ENCODE peak calls at places on chromosomes 6 and 20, in five cellular contexts. V is ovary, F is adrenal gland, S is HepG2, M is IMR-90. A is an unnamed sample.

GRCh38 chr6:52317841-52318581 is 33.5 kb upstream of the MCM3 start:
- DNase-seq in F (no peak), S (peak; percentile 63), M (peak; percentile 61), V (no peak), A (no peak)

GRCh38 chr6:16238658-16239089 is 287 bp downstream of the GMPR start:
- DNase-seq in F (no peak), M (no peak), S (no peak), V (no peak), A (no peak)

GRCh38 chr6:169774347-169774746 is 22.9 kb downstream of the ERMARD start:
- DNase-seq in S (no peak), M (no peak), V (no peak), F (no peak), A (no peak)

GRCh38 chr20:42795399-42795798 is 394.3 kb downstream of the PTPRT start:
- DNase-seq in S (no peak), V (no peak), F (no peak), M (no peak), A (no peak)

GRCh38 chr20:48329676-48330644 is 497.8 kb downstream of the PREX1 start:
- DNase-seq in F (no peak), V (peak; percentile 65), M (peak; percentile 51), S (peak; percentile 32), A (no peak)

GRCh38 chr6:116022841-116023380 is 37.8 kb downstream of the FRK start:
- DNase-seq in S (no peak), F (no peak), V (no peak), M (no peak), A (no peak)

GRCh38 chr6:16706029-16706428 is 55.2 kb downstream of the ATXN1 start:
- DNase-seq in F (no peak), M (no peak), V (no peak), S (no peak), A (no peak)

GRCh38 chr6:85997206-85997605 is 354.5 kb upstream of the SYNCRIP start:
- DNase-seq in M (no peak), F (no peak), S (no peak), V (no peak), A (no peak)

GRCh38 chr20:49928411-49929141 is 7.6 kb upstream of the RNF114 start:
- DNase-seq in S (peak; percentile 86), M (peak; percentile 89), F (peak; percentile 78), V (peak; percentile 82), A (peak; percentile 73)

GRCh38 chr6:140897349-140897748 is 1235.4 kb upstream of the GJE1 start:
- DNase-seq in M (no peak), F (no peak), V (no peak), S (peak; percentile 45), A (no peak)

GRCh38 chr6:25788305-25788922 is 33.9 kb downstream of the SLC17A4 start:
- DNase-seq in M (peak; percentile 51), F (peak; percentile 64), V (no peak), S (peak; percentile 72), A (no peak)

GRCh38 chr6:95784019-95784418 is 206.7 kb downstream of the MANEA start:
- DNase-seq in M (no peak), V (no peak), S (no peak), F (no peak), A (no peak)

GRCh38 chr6:11989376-11989775 is 22.7 kb upstream of the HIVEP1 start:
- DNase-seq in V (no peak), F (no peak), M (no peak), S (no peak), A (no peak)

GRCh38 chr20:45910670-45911485 is 1.1 kb downstream of the PLTP start:
- DNase-seq in V (peak; percentile 100), F (peak; percentile 99), S (no peak), M (peak; percentile 100), A (peak; percentile 97)

GRCh38 chr6:75748743-75749538 is at the start of gene MYO6:
- DNase-seq in S (peak; percentile 26), V (peak; percentile 78), M (peak; percentile 47), F (peak; percentile 69), A (peak; percentile 88)

DNA sequence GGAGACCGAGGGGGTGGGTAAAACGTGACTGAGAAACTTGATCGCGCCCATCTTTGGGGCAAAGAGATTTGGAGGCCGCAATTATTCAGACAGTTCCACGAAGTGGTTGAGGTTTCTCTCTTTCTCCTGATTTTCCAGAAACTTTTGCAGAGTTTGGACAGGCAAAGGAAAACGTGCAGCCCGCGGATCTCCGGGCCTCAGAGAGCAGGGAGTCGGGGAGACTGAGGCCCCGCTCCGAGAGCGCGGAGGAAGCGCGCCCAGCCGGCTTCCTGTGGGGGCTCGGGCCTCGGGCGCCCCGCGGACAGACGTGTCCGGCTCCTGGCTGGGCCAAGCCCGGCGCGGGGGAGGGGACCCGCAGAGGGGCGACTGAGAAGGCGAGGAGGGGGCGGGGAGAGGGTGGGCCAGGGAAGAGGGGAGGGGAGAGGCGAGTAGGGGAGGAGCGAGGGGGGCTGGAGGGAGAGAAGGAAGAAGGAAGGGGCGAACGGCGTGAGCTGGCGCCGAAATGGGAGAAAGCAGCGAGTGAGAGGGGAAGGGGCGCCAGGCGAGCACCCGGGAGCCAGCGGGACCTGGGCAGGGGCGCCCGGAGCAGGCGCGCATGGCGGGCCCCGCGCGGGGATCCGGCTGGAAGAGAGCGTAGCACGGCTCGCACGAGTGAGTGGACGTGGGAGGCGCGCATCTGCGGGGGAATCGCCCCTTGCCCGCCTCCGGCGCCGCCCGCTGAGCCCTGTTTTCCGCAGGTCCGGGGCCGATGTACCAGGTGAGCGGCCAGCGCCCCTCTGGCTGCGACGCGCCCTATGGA is at the start of gene MDFI:
- DNase-seq in M (no peak), V (peak; percentile 67), S (no peak), F (no peak), A (no peak)
- TF ChIP-seq POLR2A in M (no peak), V (no peak), S (no peak), F (no peak), A (no peak)

DNA sequence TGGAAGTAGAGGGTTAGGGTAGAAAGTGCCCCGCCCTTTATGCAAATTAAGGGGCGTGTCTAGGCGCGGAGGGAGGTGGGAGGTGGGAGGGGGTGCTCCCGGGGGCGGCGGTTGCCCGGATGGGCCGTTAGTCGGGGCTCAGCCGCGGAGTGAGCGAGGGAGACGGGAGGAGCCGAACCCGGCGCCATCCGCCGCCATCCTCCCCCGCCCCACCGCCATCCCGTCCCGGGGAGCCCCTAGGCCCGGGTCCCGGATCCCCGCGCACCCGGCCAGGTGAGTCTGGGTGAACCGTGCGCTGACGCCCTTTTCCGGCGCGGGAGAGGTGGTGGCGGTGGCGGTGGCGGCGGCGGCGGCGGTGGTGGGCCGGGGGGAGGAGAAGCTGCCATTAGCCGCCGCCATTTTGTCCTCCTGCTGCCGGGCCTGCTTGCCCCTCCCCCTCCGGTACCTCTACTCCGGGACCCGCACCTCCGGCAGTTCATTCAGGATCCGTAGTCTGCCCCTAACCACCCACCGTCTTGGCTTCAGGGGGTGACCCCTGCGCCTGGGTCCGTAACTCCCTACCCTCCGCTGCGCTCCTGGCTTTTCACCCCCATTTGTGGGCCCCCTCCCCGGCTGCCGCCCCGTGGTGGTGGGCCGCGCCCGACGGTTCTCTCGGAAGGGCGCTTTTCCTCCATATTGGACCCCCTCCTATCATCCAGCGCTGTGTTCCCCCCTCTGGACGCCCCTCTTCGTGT is at the start of gene PRRC2A:
- DNase-seq in S (no peak), F (no peak), M (peak; percentile 59), V (peak; percentile 95), A (peak; percentile 83)
- H3K9me3 ChIP-seq in S (no peaks in the 10 kb centered on the region), F (no peaks in the 10 kb centered on the region), M (no peaks in the 10 kb centered on the region), V (no peaks in the 10 kb centered on the region), A (no peaks in the 10 kb centered on the region)

DNA sequence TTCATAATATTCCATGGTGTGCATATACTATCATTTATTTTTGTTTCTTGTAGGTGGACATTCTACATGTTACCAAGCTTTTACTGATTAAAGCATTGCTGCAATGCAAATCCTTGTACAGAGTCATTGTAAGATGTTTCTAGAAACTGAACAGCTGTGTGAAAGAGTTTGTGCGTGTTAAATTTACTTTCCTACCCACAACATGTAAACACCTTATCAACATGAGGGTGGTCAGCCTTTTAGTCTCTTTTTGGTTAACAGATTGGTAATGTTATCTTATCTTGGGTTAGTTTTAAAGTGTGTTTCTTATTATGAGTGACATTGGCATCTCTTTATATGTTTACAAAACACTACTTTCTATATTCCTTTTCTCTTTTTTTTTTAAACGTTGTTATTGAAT is 112.4 kb downstream of the TCP11 start:
- DNase-seq in M (no peak), F (no peak), S (no peak), V (no peak), A (no peak)
- TF ChIP-seq POLR2A in M (no peak), F (no peak), S (no peak), V (no peak), A (no peak)

DNA sequence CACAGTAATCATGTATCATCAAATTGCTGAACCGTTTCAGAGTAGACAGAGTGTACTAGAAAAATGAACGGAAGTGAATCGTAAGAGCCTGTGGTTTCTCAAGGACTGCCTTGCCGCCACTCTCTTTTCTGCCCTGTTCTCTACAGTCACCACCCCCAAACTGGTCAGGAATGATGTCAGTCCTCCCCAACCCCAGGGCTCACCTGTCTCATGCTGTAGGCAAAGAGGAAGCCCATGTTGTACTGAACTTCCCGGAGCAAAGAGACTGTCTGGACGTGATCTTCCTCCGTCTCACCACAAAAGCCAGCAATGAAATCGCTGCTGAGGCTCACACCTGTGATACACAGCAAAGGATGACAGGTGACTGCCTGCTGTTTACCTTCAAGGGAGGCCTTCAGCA is 31.0 kb downstream of the CDK5RAP1 start:
- DNase-seq in M (no peak), S (no peak), F (peak; percentile 23), V (no peak), A (no peak)
- H3K9me3 ChIP-seq in M (no peaks in the 10 kb centered on the region), S (no peaks in the 10 kb centered on the region), F (no peaks in the 10 kb centered on the region), V (no peaks in the 10 kb centered on the region), A (no peaks in the 10 kb centered on the region)

A was measured in heart left ventricle.